ENCODE peak calls at places on chromosomes 6 and 20, in ten cellular contexts. A is AG10803; H is stimulated activated naive CD4-positive, alpha-beta T cell; M is endothelial cell; Z is RPMI7951; T is neural progenitor cell; E is spleen; X is AG20443; V is activated T-helper 9 cell treated with anti-CD3 and anti-CD28 coated beads, Interleukin-2, amount 50 U/mL, for 16 hours; R is HEK293T. Q is an unnamed sample.

GRCh38 chr6:31541059-31541657 is 645 bp downstream of the DDX39B start:
- DNase-seq in T (peak), X (peak), V (peak), M (no peak), A (peak), R (peak), H (peak), Z (peak), E (no peak), Q (peak)

GRCh38 chr20:50605136-50605535 is 86.2 kb downstream of the RIPOR3 start:
- DNase-seq in V (no peak), M (no peak), E (no peak), T (no peak), X (no peak), Z (no peak), R (no peak), H (no peak), A (no peak), Q (no peak)

GRCh38 chr6:37525460-37526357 is 26.0 kb upstream of the CCDC167 start:
- DNase-seq in R (peak), Z (peak), X (peak), A (no peak), V (no peak), H (no peak), T (peak), E (no peak), M (peak), Q (peak)

GRCh38 chr6:13074746-13075490 is 253.4 kb downstream of the TBC1D7 start:
- DNase-seq in Z (no peak), V (no peak), E (no peak), A (no peak), T (no peak), M (no peak), X (no peak), H (no peak), R (no peak), Q (no peak)

GRCh38 chr20:49712918-49713778 is 530 bp downstream of the B4GALT5 start:
- DNase-seq in T (peak), H (no peak), A (no peak), X (peak), E (peak), Z (peak), V (peak), R (peak), M (peak), Q (peak)

GRCh38 chr6:45500924-45501816 is 123.4 kb upstream of the SUPT3H start:
- DNase-seq in V (no peak), Z (no peak), H (no peak), R (peak), E (no peak), A (no peak), X (no peak), M (no peak), T (peak), Q (no peak)

GRCh38 chr6:32984639-32985389 is 16.4 kb downstream of the BRD2 start:
- DNase-seq in R (peak), T (peak), H (peak), A (peak), Z (peak), V (peak), X (peak), E (peak), M (peak), Q (peak)

GRCh38 chr20:40511478-40511877 is 177.6 kb downstream of the MAFB start:
- DNase-seq in Z (peak), V (no peak), H (no peak), M (no peak), E (no peak), X (peak), R (no peak), A (peak), T (no peak), Q (peak)

GRCh38 chr20:62066983-62067433 is 1.3 kb upstream of the TAF4 start:
- DNase-seq in E (peak), X (peak), T (peak), A (peak), R (no peak), V (no peak), Z (no peak), H (no peak), M (no peak), Q (peak)

GRCh38 chr6:20837189-20837588 is 302.9 kb downstream of the CDKAL1 start:
- DNase-seq in E (no peak), R (no peak), A (no peak), Z (no peak), H (no peak), X (no peak), M (no peak), T (no peak), V (no peak), Q (no peak)

GRCh38 chr6:112029045-112029822 is 24.7 kb upstream of the CCN6 start:
- DNase-seq in H (peak), X (no peak), V (peak), R (peak), A (no peak), M (peak), T (peak), Z (peak), E (peak), Q (peak)

GRCh38 chr6:149044394-149044965 is 273.0 kb upstream of the TAB2 start:
- DNase-seq in V (no peak), A (peak), X (peak), E (no peak), H (no peak), M (no peak), Z (no peak), T (no peak), R (no peak), Q (peak)

GRCh38 chr6:106273087-106273486 is 52.5 kb downstream of the ATG5 start:
- DNase-seq in V (no peak), Z (no peak), M (no peak), E (no peak), A (no peak), X (no peak), R (no peak), T (no peak), H (no peak), Q (no peak)

GRCh38 chr6:106906227-106906626 is 68.3 kb downstream of the CD24 start:
- DNase-seq in M (no peak), Z (no peak), V (no peak), E (no peak), A (no peak), T (no peak), H (no peak), X (no peak), R (no peak), Q (no peak)

GRCh38 chr6:11381801-11382513 is 149.5 kb upstream of the NEDD9 start:
- DNase-seq in E (peak), H (peak), A (no peak), M (no peak), X (no peak), T (no peak), V (peak), R (no peak), Z (no peak), Q (no peak)

GRCh38 chr6:152552616-152553209 is 84.4 kb downstream of the SYNE1 start:
- DNase-seq in T (peak), A (peak), Z (peak), V (no peak), M (peak), X (peak), R (peak), H (no peak), E (peak), Q (peak)

GRCh38 chr20:36582322-36582721 is 8.9 kb downstream of the TGIF2 start:
- DNase-seq in Z (no peak), R (no peak), A (no peak), X (no peak), H (no peak), M (no peak), T (no peak), V (no peak), E (no peak), Q (no peak)

GRCh38 chr6:139765825-139766285 is 391.4 kb upstream of the CITED2 start:
- DNase-seq in M (no peak), R (no peak), Z (peak), T (no peak), X (no peak), E (no peak), H (no peak), A (peak), V (no peak), Q (peak)

GRCh38 chr6:26330835-26331808 is 33.9 kb upstream of the BTN3A2 start:
- DNase-seq in V (peak), Z (peak), A (peak), T (no peak), H (no peak), E (no peak), X (no peak), M (no peak), R (peak), Q (peak)

GRCh38 chr6:132456700-132457143 is 55.4 kb upstream of the MOXD1 start:
- DNase-seq in A (peak), T (peak), Z (peak), M (no peak), X (peak), E (no peak), V (no peak), H (no peak), R (no peak), Q (peak)

GRCh38 chr6:163900570-163900969 is 486.1 kb downstream of the QKI start:
- DNase-seq in V (no peak), E (no peak), A (peak), X (no peak), M (no peak), Z (peak), H (no peak), T (no peak), R (no peak), Q (peak)

GRCh38 chr20:6898928-6899327 is 131.4 kb downstream of the BMP2 start:
- DNase-seq in A (no peak), X (no peak), Z (no peak), T (peak), M (no peak), E (no peak), V (no peak), H (no peak), R (no peak), Q (no peak)

GRCh38 chr6:51489133-51489532 is 598.3 kb downstream of the PKHD1 start:
- DNase-seq in T (no peak), M (no peak), A (no peak), Z (no peak), X (no peak), V (no peak), H (no peak), E (no peak), R (no peak), Q (no peak)

GRCh38 chr20:15396900-15397299 is 1059.5 kb upstream of the FLRT3 start:
- DNase-seq in E (no peak), M (no peak), V (no peak), T (peak), X (no peak), R (no peak), Z (peak), H (no peak), A (no peak), Q (peak)

GRCh38 chr6:27176096-27176495 is 71.4 kb upstream of the PRSS16 start:
- DNase-seq in V (no peak), H (no peak), A (peak), R (no peak), Z (peak), X (no peak), T (no peak), E (no peak), M (no peak), Q (peak)

GRCh38 chr6:30684386-30685156 is 1.9 kb downstream of the PPP1R18 start:
- DNase-seq in Z (peak), V (peak), A (peak), X (peak), T (no peak), H (peak), M (peak), E (peak), R (no peak), Q (peak)

GRCh38 chr6:3259491-3259958 is 778 bp downstream of the PSMG4 start:
- DNase-seq in V (no peak), A (peak), R (peak), H (no peak), M (peak), E (peak), Z (peak), X (peak), T (peak), Q (peak)